ENCODE peak calls at places on chromosome 21, in six cellular contexts. X is kidney, V is SK-N-SH, J is glomerular endothelial cell, U is nucleus accumbens, L is GDM1. W is an unnamed sample.

GRCh38 chr21:43893536-43894205 is 28.6 kb downstream of the AGPAT3 start:
- DNase-seq in X (no peak), V (no peak), J (no peak), U (no peak), L (peak; percentile 47), W (no peak)

GRCh38 chr21:43289966-43290365 is 121.2 kb downstream of the CRYAA start:
- DNase-seq in X (peak; percentile 40), V (no peak), J (no peak), U (no peak), L (no peak), W (no peak)

GRCh38 chr21:44940116-44940631 is 345 bp downstream of the SLX9 start:
- DNase-seq in X (no peak), V (no peak), J (no peak), U (no peak), L (no peak), W (no peak)

GRCh38 chr21:46211786-46212720 is 16.5 kb downstream of the LSS start:
- DNase-seq in X (peak; percentile 52), V (no peak), J (no peak), U (no peak), L (no peak), W (no peak)

GRCh38 chr21:41247561-41247968 is 69.0 kb upstream of the FAM3B start:
- DNase-seq in X (no peak), V (no peak), J (peak; percentile 48), U (no peak), L (no peak), W (no peak)

GRCh38 chr21:35324372-35325220 is 275.5 kb upstream of the RUNX1 start:
- DNase-seq in X (no peak), V (no peak), J (no peak), U (no peak), L (no peak), W (no peak)

GRCh38 chr21:26138615-26139257 is 31.8 kb downstream of the APP start:
- DNase-seq in X (no peak), V (no peak), J (no peak), U (no peak), L (no peak), W (no peak)

GRCh38 chr21:16169810-16170209 is 440.0 kb downstream of the USP25 start:
- DNase-seq in X (no peak), V (no peak), J (no peak), U (no peak), L (no peak), W (no peak)

GRCh38 chr21:26964379-26964778 is 2.5 kb downstream of the ADAMTS5 start:
- DNase-seq in X (peak; percentile 90), V (no peak), J (no peak), U (no peak), L (no peak), W (no peak)

GRCh38 chr21:31948681-31949080 is 75.9 kb downstream of the HUNK start:
- DNase-seq in X (no peak), V (no peak), J (no peak), U (no peak), L (no peak), W (no peak)

GRCh38 chr21:17949395-17949794 is 130.2 kb upstream of the C21orf91 start:
- DNase-seq in X (no peak), V (no peak), J (no peak), U (no peak), L (no peak), W (no peak)

GRCh38 chr21:31173881-31174555 is 135.7 kb upstream of the KRTAP19-8 start:
- DNase-seq in X (no peak), V (peak; percentile 76), J (peak; percentile 51), U (no peak), L (no peak), W (peak; percentile 48)

W was measured in midbrain.